ENCODE peak calls at places on chromosomes 12 and 14, in seven cellular contexts. C, A, E, X, V, B and H are unnamed samples.

GRCh38 chr12:52496054-52496453 is 3.0 kb upstream of the KRT6A start:
- DNase-seq in C (no peak), A (peak; percentile 59), E (peak; percentile 36), X (no peak), V (no peak), B (no peak), H (no peak)

GRCh38 chr14:67668559-67668958 is 5.9 kb downstream of the VTI1B start:
- DNase-seq in C (no peak), A (no peak), E (no peak), X (no peak), V (no peak), B (no peak), H (no peak)

GRCh38 chr12:88501976-88502938 is 78.0 kb downstream of the KITLG start:
- DNase-seq in C (no peak), A (peak; percentile 77), E (peak; percentile 23), X (no peak), V (no peak), B (no peak), H (no peak)

GRCh38 chr14:65360144-65360784 is 52.3 kb upstream of the FUT8 start:
- DNase-seq in C (no peak), A (no peak), E (no peak), X (no peak), V (no peak), B (no peak), H (no peak)

GRCh38 chr12:125512541-125513298 is 447.5 kb downstream of the AACS start:
- DNase-seq in C (no peak), A (no peak), E (no peak), X (no peak), V (no peak), B (no peak), H (no peak)

GRCh38 chr14:101584049-101584859 is 23.0 kb downstream of the DIO3 start:
- DNase-seq in C (peak; percentile 46), A (peak; percentile 71), E (peak; percentile 36), X (no peak), V (peak; percentile 69), B (no peak), H (peak; percentile 54)

GRCh38 chr12:55696796-55697462 is 10.8 kb downstream of the ITGA7 start:
- DNase-seq in C (no peak), A (no peak), E (no peak), X (no peak), V (no peak), B (no peak), H (no peak)

GRCh38 chr14:100234511-100234910 is 4.4 kb upstream of the YY1 start:
- DNase-seq in C (no peak), A (no peak), E (no peak), X (no peak), V (no peak), B (no peak), H (no peak)

GRCh38 chr12:126558810-126559209 is 1493.6 kb downstream of the AACS start:
- DNase-seq in C (no peak), A (no peak), E (no peak), X (no peak), V (no peak), B (no peak), H (no peak)

GRCh38 chr14:56342419-56342901 is 224.2 kb downstream of the PELI2 start:
- DNase-seq in C (no peak), A (peak; percentile 83), E (peak; percentile 91), X (no peak), V (no peak), B (no peak), H (peak; percentile 30)

GRCh38 chr14:73235531-73236155 is 1.7 kb upstream of the PAPLN start:
- DNase-seq in C (no peak), A (peak; percentile 21), E (peak; percentile 77), X (no peak), V (no peak), B (no peak), H (no peak)

GRCh38 chr12:124406043-124406442 is 111.2 kb downstream of the RFLNA start:
- DNase-seq in C (no peak), A (no peak), E (no peak), X (no peak), V (no peak), B (no peak), H (no peak)

GRCh38 chr12:57110189-57111045 is 745 bp downstream of the STAT6 start:
- DNase-seq in C (no peak), A (peak; percentile 40), E (no peak), X (peak; percentile 73), V (no peak), B (no peak), H (no peak)

GRCh38 chr12:55996201-55996714 is 818 bp upstream of the SUOX start:
- DNase-seq in C (peak; percentile 70), A (peak; percentile 73), E (peak; percentile 79), X (peak; percentile 54), V (no peak), B (no peak), H (peak; percentile 31)